ENCODE peak calls at places on chromosomes 1 and 21, in ten cellular contexts. Y is LNCaP clone FGC; C is stomach; T is omental fat pad; N is activated naive CD8-positive, alpha-beta T cell treated with anti-CD3 and anti-CD28 coated beads, Interleukin-2, amount 50 U/mL, for 16 hours; L is NCI-H2081; D is PC-3; E is cardiac fibroblast; I is Right ventricle myocardium superior; W is naive B cell. M is an unnamed sample.

GRCh38 chr1:7327849-7328248 is 443.2 kb upstream of the VAMP3 start:
- DNase-seq in Y (no peak), C (no peak), T (no peak), N (no peak), L (no peak), D (no peak), E (no peak), I (no peak), W (no peak), M (no peak)

GRCh38 chr1:22334860-22335550 is 116.6 kb upstream of the ZBTB40 start:
- DNase-seq in Y (no peak), C (no peak), T (no peak), N (no peak), L (no peak), D (no peak), E (no peak), I (no peak), W (no peak), M (no peak)

GRCh38 chr1:54927475-54928240 is 40.7 kb upstream of the DHCR24 start:
- DNase-seq in Y (peak; percentile 72), C (peak; percentile 35), T (no peak), N (no peak), L (no peak), D (no peak), E (peak; percentile 63), I (no peak), W (no peak), M (peak; percentile 64)

GRCh38 chr1:218426343-218426657 is 81.2 kb downstream of the TGFB2 start:
- DNase-seq in Y (no peak), C (no peak), T (no peak), N (no peak), L (no peak), D (peak; percentile 87), E (peak; percentile 89), I (no peak), W (no peak), M (no peak)

GRCh38 chr1:6343506-6344405 is 49.8 kb downstream of the ACOT7 start:
- DNase-seq in Y (peak; percentile 86), C (peak; percentile 76), T (peak; percentile 62), N (no peak), L (peak; percentile 67), D (peak; percentile 100), E (peak; percentile 91), I (peak; percentile 75), W (peak; percentile 11), M (no peak)

GRCh38 chr1:67788907-67789306 is 44.4 kb downstream of the GNG12 start:
- DNase-seq in Y (no peak), C (no peak), T (no peak), N (no peak), L (no peak), D (no peak), E (no peak), I (no peak), W (no peak), M (no peak)

GRCh38 chr21:38170705-38171682 is 85.8 kb upstream of the KCNJ15 start:
- DNase-seq in Y (no peak), C (peak; percentile 45), T (no peak), N (no peak), L (no peak), D (peak; percentile 16), E (peak; percentile 44), I (no peak), W (no peak), M (no peak)

GRCh38 chr1:63874278-63874880 is 100.6 kb downstream of the ROR1 start:
- DNase-seq in Y (no peak), C (no peak), T (no peak), N (no peak), L (no peak), D (peak; percentile 38), E (peak; percentile 32), I (no peak), W (no peak), M (no peak)

GRCh38 chr1:226786550-226786949 is 47.5 kb upstream of the ITPKB start:
- DNase-seq in Y (no peak), C (no peak), T (no peak), N (no peak), L (no peak), D (no peak), E (no peak), I (no peak), W (no peak), M (no peak)

GRCh38 chr21:25330266-25330665 is 277.0 kb downstream of the MRPL39 start:
- DNase-seq in Y (no peak), C (no peak), T (no peak), N (no peak), L (no peak), D (peak; percentile 25), E (no peak), I (no peak), W (no peak), M (no peak)

GRCh38 chr1:16254263-16254948 is 17.4 kb upstream of the CPLANE2 start:
- DNase-seq in Y (no peak), C (no peak), T (no peak), N (no peak), L (no peak), D (peak; percentile 73), E (peak; percentile 38), I (no peak), W (no peak), M (no peak)

GRCh38 chr1:118247593-118247992 is 62.6 kb upstream of the SPAG17 start:
- DNase-seq in Y (peak; percentile 6), C (no peak), T (no peak), N (no peak), L (peak; percentile 38), D (peak; percentile 47), E (no peak), I (no peak), W (no peak), M (no peak)

GRCh38 chr1:116737020-116737854 is 17.0 kb upstream of the CD2 start:
- DNase-seq in Y (peak; percentile 7), C (peak; percentile 59), T (no peak), N (peak; percentile 51), L (peak; percentile 57), D (peak; percentile 68), E (peak; percentile 71), I (peak; percentile 62), W (peak; percentile 26), M (no peak)

GRCh38 chr1:208369050-208369449 is 124.9 kb upstream of the PLXNA2 start:
- DNase-seq in Y (no peak), C (no peak), T (no peak), N (no peak), L (no peak), D (no peak), E (no peak), I (no peak), W (no peak), M (no peak)

GRCh38 chr1:32861904-32862698 is 8.6 kb downstream of the FNDC5 start:
- DNase-seq in Y (no peak), C (no peak), T (no peak), N (no peak), L (no peak), D (no peak), E (peak; percentile 14), I (no peak), W (no peak), M (no peak)

GRCh38 chr1:189939967-189940366 is 537.7 kb downstream of the BRINP3 start:
- DNase-seq in Y (peak; percentile 56), C (no peak), T (no peak), N (no peak), L (no peak), D (peak; percentile 34), E (no peak), I (no peak), W (no peak), M (no peak)

GRCh38 chr1:47738560-47739182 is 258.5 kb downstream of the TRABD2B start:
- DNase-seq in Y (no peak), C (peak; percentile 56), T (no peak), N (no peak), L (no peak), D (peak; percentile 79), E (peak; percentile 53), I (peak; percentile 62), W (no peak), M (no peak)

GRCh38 chr1:206946261-206946660 is at the start of gene PIGR:
- DNase-seq in Y (no peak), C (peak; percentile 88), T (no peak), N (no peak), L (no peak), D (no peak), E (no peak), I (no peak), W (no peak), M (no peak)

GRCh38 chr1:153777648-153778047 is 2.4 kb downstream of the SLC27A3 start:
- DNase-seq in Y (no peak), C (peak; percentile 78), T (no peak), N (no peak), L (no peak), D (no peak), E (peak; percentile 23), I (no peak), W (no peak), M (no peak)

GRCh38 chr1:1199961-1200875 is 6.2 kb downstream of the TNFRSF18 start:
- DNase-seq in Y (no peak), C (no peak), T (no peak), N (no peak), L (no peak), D (no peak), E (no peak), I (no peak), W (no peak), M (no peak)

GRCh38 chr1:115088871-115089442 is 346 bp downstream of the TSPAN2 start:
- DNase-seq in Y (no peak), C (no peak), T (no peak), N (no peak), L (peak; percentile 15), D (peak; percentile 9), E (no peak), I (no peak), W (no peak), M (no peak)

GRCh38 chr1:221458430-221459156 is 283.3 kb downstream of the DUSP10 start:
- DNase-seq in Y (no peak), C (no peak), T (no peak), N (no peak), L (peak; percentile 12), D (no peak), E (peak; percentile 73), I (no peak), W (no peak), M (no peak)

GRCh38 chr1:163928080-163928479 is 606.3 kb downstream of the NUF2 start:
- DNase-seq in Y (no peak), C (no peak), T (no peak), N (no peak), L (peak; percentile 61), D (no peak), E (no peak), I (no peak), W (no peak), M (peak; percentile 28)

GRCh38 chr1:5901150-5901549 is 91.1 kb downstream of the NPHP4 start:
- DNase-seq in Y (no peak), C (no peak), T (no peak), N (no peak), L (no peak), D (no peak), E (no peak), I (no peak), W (no peak), M (no peak)

GRCh38 chr1:182374101-182374834 is 17.3 kb downstream of the GLUL start:
- DNase-seq in Y (no peak), C (no peak), T (no peak), N (no peak), L (no peak), D (no peak), E (no peak), I (no peak), W (no peak), M (no peak)

M was measured in SK-N-MC.